ENCODE peak calls at places on chromosomes 1 and 21, in four cellular contexts. F, M, C and I are unnamed samples.

GRCh38 chr1:12314328-12314903 is 84.6 kb downstream of the VPS13D start:
- DNase-seq in F (no peak), M (no peak), C (no peak), I (peak; percentile 26)

GRCh38 chr1:94048413-94049164 is 72.4 kb downstream of the ABCA4 start:
- DNase-seq in F (no peak), M (no peak), C (no peak), I (no peak)

GRCh38 chr1:230016139-230016538 is 50.9 kb upstream of the GALNT2 start:
- DNase-seq in C (no peak), M (no peak), F (no peak), I (no peak)

GRCh38 chr1:192951961-192952460 is 107.1 kb downstream of the UCHL5 start:
- DNase-seq in F (no peak), C (no peak), M (peak; percentile 74), I (no peak)

GRCh38 chr1:180530501-180530900 is 28.1 kb upstream of the ACBD6 start:
- DNase-seq in M (peak; percentile 61), F (no peak), C (no peak), I (no peak)

GRCh38 chr1:117930173-117930447 is 571 bp downstream of the WDR3 start:
- DNase-seq in M (no peak), F (no peak), C (no peak), I (no peak)

GRCh38 chr21:31173881-31174555 is 135.7 kb upstream of the KRTAP19-8 start:
- DNase-seq in M (no peak), F (peak; percentile 65), C (peak; percentile 75), I (no peak)

GRCh38 chr1:192506741-192507155 is 68.8 kb upstream of the RGS1 start:
- DNase-seq in C (no peak), F (no peak), M (no peak), I (no peak)

GRCh38 chr1:167614851-167615250 is 15.2 kb upstream of the RCSD1 start:
- DNase-seq in M (no peak), F (no peak), C (no peak), I (no peak)

GRCh38 chr1:150578278-150579109 is 916 bp downstream of the MCL1 start:
- DNase-seq in F (peak; percentile 45), M (no peak), C (peak; percentile 73), I (peak; percentile 30)

GRCh38 chr1:162627662-162628296 is 4.5 kb upstream of the DDR2 start:
- DNase-seq in M (no peak), F (no peak), C (no peak), I (no peak)